ENCODE peak calls at places on chromosomes 3 and 15, in ten cellular contexts. O is AG10803; Q is ureter; T is epithelial cell of prostate; B is effector memory CD8-positive, alpha-beta T cell; N is NAMALWA; K is stimulated activated CD4-positive, alpha-beta T cell treated with anti-CD3 and anti-CD28 coated beads, TNF-alpha, amount 100 ng/mL, for 24 hours; X is sciatic nerve; H is NCI-H2171 treated with DMSO at 0.1 percent for 48 hours; D is activated gamma-delta T cell treated with Interleukin-2 at 50 U/mL for 16 hours. V is an unnamed sample.

GRCh38 chr3:184395320-184395660 is 15.4 kb downstream of the CHRD start:
- DNase-seq in Q (no peak), K (no peak), X (no peak), T (no peak), O (no peak), B (no peak), N (no peak), H (no peak), D (no peak), V (no peak)

GRCh38 chr3:151456065-151456464 is 4.8 kb downstream of the IGSF10 start:
- DNase-seq in N (no peak), Q (no peak), O (no peak), K (no peak), H (no peak), D (no peak), X (no peak), B (no peak), T (no peak), V (no peak)

GRCh38 chr3:103532986-103533385 is 1098.2 kb downstream of the ZPLD1 start:
- DNase-seq in Q (no peak), B (no peak), T (no peak), O (no peak), K (no peak), H (no peak), N (no peak), X (no peak), D (no peak), V (no peak)

GRCh38 chr15:44545934-44546802 is 9.2 kb downstream of the EIF3J start:
- DNase-seq in Q (no peak), N (peak), B (peak), T (no peak), K (no peak), O (peak), X (no peak), H (no peak), D (no peak), V (no peak)

GRCh38 chr3:177733233-177733632 is 536.0 kb upstream of the TBL1XR1 start:
- DNase-seq in T (no peak), Q (no peak), B (no peak), N (no peak), X (no peak), O (peak), K (no peak), D (no peak), H (no peak), V (no peak)

GRCh38 chr3:138944842-138945645 is 1.9 kb downstream of the FOXL2 start:
- DNase-seq in O (peak), B (no peak), H (no peak), X (no peak), K (no peak), D (no peak), Q (no peak), T (no peak), N (no peak), V (no peak)

GRCh38 chr3:71317749-71318458 is 265.6 kb downstream of the FOXP1 start:
- DNase-seq in O (peak), H (peak), T (no peak), B (no peak), K (no peak), N (no peak), X (no peak), D (no peak), Q (no peak), V (no peak)

GRCh38 chr3:192929146-192929545 is 11.5 kb upstream of the MB21D2 start:
- DNase-seq in N (no peak), T (no peak), X (no peak), H (no peak), B (no peak), Q (no peak), K (no peak), D (no peak), O (peak), V (no peak)

GRCh38 chr3:50078622-50079021 is 10.1 kb upstream of the RBM5 start:
- DNase-seq in K (no peak), N (no peak), X (no peak), T (no peak), H (no peak), O (no peak), Q (no peak), B (no peak), D (no peak), V (no peak)

GRCh38 chr3:175187586-175187985 is 328.5 kb downstream of the NAALADL2 start:
- DNase-seq in N (no peak), T (no peak), O (peak), B (no peak), K (no peak), Q (no peak), D (no peak), H (no peak), X (no peak), V (no peak)

GRCh38 chr3:62178032-62178431 is 195.3 kb downstream of the FEZF2 start:
- DNase-seq in D (no peak), B (no peak), N (no peak), X (no peak), H (no peak), O (no peak), T (no peak), Q (no peak), K (no peak), V (no peak)

GRCh38 chr3:171028025-171028778 is 1.7 kb upstream of the SLC2A2 start:
- DNase-seq in K (peak), N (no peak), H (no peak), T (no peak), B (no peak), O (peak), Q (peak), D (peak), X (peak), V (no peak)

GRCh38 chr3:35849496-35849895 is 210.2 kb downstream of the ARPP21 start:
- DNase-seq in H (no peak), X (no peak), B (no peak), D (no peak), T (no peak), K (no peak), Q (no peak), O (no peak), N (no peak), V (no peak)

GRCh38 chr3:3088066-3088465 is 22.1 kb downstream of the IL5RA start:
- DNase-seq in X (no peak), T (no peak), B (no peak), D (no peak), K (no peak), Q (no peak), H (no peak), N (no peak), O (no peak), V (no peak)

GRCh38 chr15:91049378-91050127 is 27.2 kb upstream of the VPS33B start:
- DNase-seq in D (no peak), H (peak), K (peak), X (peak), N (peak), Q (peak), T (peak), B (peak), O (peak), V (no peak)

GRCh38 chr15:76333309-76333708 is 3.3 kb upstream of the ISL2 start:
- DNase-seq in K (no peak), T (no peak), X (no peak), N (no peak), D (no peak), O (no peak), Q (no peak), B (no peak), H (no peak), V (no peak)

GRCh38 chr15:76330281-76330680 is 6.3 kb upstream of the ISL2 start:
- DNase-seq in X (no peak), B (no peak), K (no peak), D (no peak), N (peak), T (no peak), Q (peak), H (no peak), O (peak), V (no peak)